ENCODE peak calls at places on chromosomes 7 and 10, in seven cellular contexts. One of them, this sample, is unnamed.

GRCh38 chr10:133359972-133360610 is 2.3 kb upstream of the FUOM start:
- DNase-seq in AG08395: no peak
- DNase-seq in astrocyte: no peak
- DNase-seq in activated CD8-positive, alpha-beta T cell treated with anti-CD3 and anti-CD28 coated beads, Interleukin-2, amount 10 ng/mL, durations not matched to agents 7 days and 5 days: no peak
- DNase-seq in iPS-NIHi11: no peak
- DNase-seq in activated CD4-positive, alpha-beta T cell treated with anti-CD3 and anti-CD28 coated beads for 1 hour: no peak
- DNase-seq in PC-3: no peak
- DNase-seq in this sample: no peak

GRCh38 chr10:71679425-71679824 is 40.2 kb downstream of the C10orf105 start:
- DNase-seq in AG08395: no peak
- DNase-seq in astrocyte: no peak
- DNase-seq in activated CD8-positive, alpha-beta T cell treated with anti-CD3 and anti-CD28 coated beads, Interleukin-2, amount 10 ng/mL, durations not matched to agents 7 days and 5 days: no peak
- DNase-seq in iPS-NIHi11: no peak
- DNase-seq in activated CD4-positive, alpha-beta T cell treated with anti-CD3 and anti-CD28 coated beads for 1 hour: no peak
- DNase-seq in PC-3: no peak
- DNase-seq in this sample: no peak

GRCh38 chr7:1915956-1916620 is 246.0 kb downstream of the ELFN1 start:
- DNase-seq in AG08395: no peak
- DNase-seq in astrocyte: no peak
- DNase-seq in activated CD8-positive, alpha-beta T cell treated with anti-CD3 and anti-CD28 coated beads, Interleukin-2, amount 10 ng/mL, durations not matched to agents 7 days and 5 days: no peak
- DNase-seq in iPS-NIHi11: no peak
- DNase-seq in activated CD4-positive, alpha-beta T cell treated with anti-CD3 and anti-CD28 coated beads for 1 hour: no peak
- DNase-seq in PC-3: no peak
- DNase-seq in this sample: no peak

GRCh38 chr10:108204528-108205313 is 1040.2 kb upstream of the SORCS1 start:
- DNase-seq in AG08395: peak
- DNase-seq in astrocyte: no peak
- DNase-seq in activated CD8-positive, alpha-beta T cell treated with anti-CD3 and anti-CD28 coated beads, Interleukin-2, amount 10 ng/mL, durations not matched to agents 7 days and 5 days: no peak
- DNase-seq in iPS-NIHi11: peak
- DNase-seq in activated CD4-positive, alpha-beta T cell treated with anti-CD3 and anti-CD28 coated beads for 1 hour: no peak
- DNase-seq in PC-3: peak
- DNase-seq in this sample: no peak

GRCh38 chr10:14904316-14904732 is 25.7 kb downstream of the SUV39H2 start:
- DNase-seq in AG08395: peak
- DNase-seq in astrocyte: no peak
- DNase-seq in activated CD8-positive, alpha-beta T cell treated with anti-CD3 and anti-CD28 coated beads, Interleukin-2, amount 10 ng/mL, durations not matched to agents 7 days and 5 days: peak
- DNase-seq in iPS-NIHi11: peak
- DNase-seq in activated CD4-positive, alpha-beta T cell treated with anti-CD3 and anti-CD28 coated beads for 1 hour: no peak
- DNase-seq in PC-3: peak
- DNase-seq in this sample: peak

GRCh38 chr10:74502963-74503608 is 323.3 kb upstream of the KAT6B start:
- DNase-seq in AG08395: peak
- DNase-seq in astrocyte: peak
- DNase-seq in activated CD8-positive, alpha-beta T cell treated with anti-CD3 and anti-CD28 coated beads, Interleukin-2, amount 10 ng/mL, durations not matched to agents 7 days and 5 days: no peak
- DNase-seq in iPS-NIHi11: no peak
- DNase-seq in activated CD4-positive, alpha-beta T cell treated with anti-CD3 and anti-CD28 coated beads for 1 hour: no peak
- DNase-seq in PC-3: peak
- DNase-seq in this sample: peak

GRCh38 chr10:101052285-101052684 is 9.5 kb upstream of the KAZALD1 start:
- DNase-seq in AG08395: peak
- DNase-seq in astrocyte: peak
- DNase-seq in activated CD8-positive, alpha-beta T cell treated with anti-CD3 and anti-CD28 coated beads, Interleukin-2, amount 10 ng/mL, durations not matched to agents 7 days and 5 days: no peak
- DNase-seq in iPS-NIHi11: no peak
- DNase-seq in activated CD4-positive, alpha-beta T cell treated with anti-CD3 and anti-CD28 coated beads for 1 hour: no peak
- DNase-seq in PC-3: peak
- DNase-seq in this sample: peak

GRCh38 chr7:42117201-42117600 is 119.8 kb downstream of the GLI3 start:
- DNase-seq in AG08395: no peak
- DNase-seq in astrocyte: no peak
- DNase-seq in activated CD8-positive, alpha-beta T cell treated with anti-CD3 and anti-CD28 coated beads, Interleukin-2, amount 10 ng/mL, durations not matched to agents 7 days and 5 days: no peak
- DNase-seq in iPS-NIHi11: no peak
- DNase-seq in activated CD4-positive, alpha-beta T cell treated with anti-CD3 and anti-CD28 coated beads for 1 hour: no peak
- DNase-seq in PC-3: no peak
- DNase-seq in this sample: no peak

GRCh38 chr10:127694580-127695193 is 42.3 kb upstream of the FOXI2 start:
- DNase-seq in AG08395: no peak
- DNase-seq in astrocyte: no peak
- DNase-seq in activated CD8-positive, alpha-beta T cell treated with anti-CD3 and anti-CD28 coated beads, Interleukin-2, amount 10 ng/mL, durations not matched to agents 7 days and 5 days: peak
- DNase-seq in iPS-NIHi11: peak
- DNase-seq in activated CD4-positive, alpha-beta T cell treated with anti-CD3 and anti-CD28 coated beads for 1 hour: no peak
- DNase-seq in PC-3: peak
- DNase-seq in this sample: no peak

GRCh38 chr10:52571516-52572182 is 200.9 kb downstream of the MBL2 start:
- DNase-seq in AG08395: no peak
- DNase-seq in astrocyte: no peak
- DNase-seq in activated CD8-positive, alpha-beta T cell treated with anti-CD3 and anti-CD28 coated beads, Interleukin-2, amount 10 ng/mL, durations not matched to agents 7 days and 5 days: no peak
- DNase-seq in iPS-NIHi11: no peak
- DNase-seq in activated CD4-positive, alpha-beta T cell treated with anti-CD3 and anti-CD28 coated beads for 1 hour: no peak
- DNase-seq in PC-3: no peak
- DNase-seq in this sample: no peak

GRCh38 chr10:123157210-123157609 is 3.0 kb downstream of the BUB3 start:
- DNase-seq in AG08395: no peak
- DNase-seq in astrocyte: peak
- DNase-seq in activated CD8-positive, alpha-beta T cell treated with anti-CD3 and anti-CD28 coated beads, Interleukin-2, amount 10 ng/mL, durations not matched to agents 7 days and 5 days: no peak
- DNase-seq in iPS-NIHi11: no peak
- DNase-seq in activated CD4-positive, alpha-beta T cell treated with anti-CD3 and anti-CD28 coated beads for 1 hour: no peak
- DNase-seq in PC-3: peak
- DNase-seq in this sample: peak

GRCh38 chr10:97590082-97590747 is 694 bp downstream of the C10orf62 start:
- DNase-seq in AG08395: no peak
- DNase-seq in astrocyte: no peak
- DNase-seq in activated CD8-positive, alpha-beta T cell treated with anti-CD3 and anti-CD28 coated beads, Interleukin-2, amount 10 ng/mL, durations not matched to agents 7 days and 5 days: peak
- DNase-seq in iPS-NIHi11: no peak
- DNase-seq in activated CD4-positive, alpha-beta T cell treated with anti-CD3 and anti-CD28 coated beads for 1 hour: no peak
- DNase-seq in PC-3: no peak
- DNase-seq in this sample: no peak

GRCh38 chr10:11036424-11037011 is 18.8 kb downstream of the CELF2 start:
- DNase-seq in AG08395: peak
- DNase-seq in astrocyte: peak
- DNase-seq in activated CD8-positive, alpha-beta T cell treated with anti-CD3 and anti-CD28 coated beads, Interleukin-2, amount 10 ng/mL, durations not matched to agents 7 days and 5 days: no peak
- DNase-seq in iPS-NIHi11: peak
- DNase-seq in activated CD4-positive, alpha-beta T cell treated with anti-CD3 and anti-CD28 coated beads for 1 hour: no peak
- DNase-seq in PC-3: peak
- DNase-seq in this sample: peak

GRCh38 chr10:80192553-80192952 is 12.8 kb downstream of the ANXA11 start:
- DNase-seq in AG08395: no peak
- DNase-seq in astrocyte: no peak
- DNase-seq in activated CD8-positive, alpha-beta T cell treated with anti-CD3 and anti-CD28 coated beads, Interleukin-2, amount 10 ng/mL, durations not matched to agents 7 days and 5 days: no peak
- DNase-seq in iPS-NIHi11: no peak
- DNase-seq in activated CD4-positive, alpha-beta T cell treated with anti-CD3 and anti-CD28 coated beads for 1 hour: no peak
- DNase-seq in PC-3: no peak
- DNase-seq in this sample: no peak

GRCh38 chr7:101936612-101937231 is 119.3 kb downstream of the CUX1 start:
- DNase-seq in AG08395: peak
- DNase-seq in astrocyte: no peak
- DNase-seq in activated CD8-positive, alpha-beta T cell treated with anti-CD3 and anti-CD28 coated beads, Interleukin-2, amount 10 ng/mL, durations not matched to agents 7 days and 5 days: no peak
- DNase-seq in iPS-NIHi11: peak
- DNase-seq in activated CD4-positive, alpha-beta T cell treated with anti-CD3 and anti-CD28 coated beads for 1 hour: no peak
- DNase-seq in PC-3: no peak
- DNase-seq in this sample: peak

GRCh38 chr10:133097418-133097817 is 9.7 kb downstream of the ADGRA1 start:
- DNase-seq in AG08395: no peak
- DNase-seq in astrocyte: no peak
- DNase-seq in activated CD8-positive, alpha-beta T cell treated with anti-CD3 and anti-CD28 coated beads, Interleukin-2, amount 10 ng/mL, durations not matched to agents 7 days and 5 days: no peak
- DNase-seq in iPS-NIHi11: no peak
- DNase-seq in activated CD4-positive, alpha-beta T cell treated with anti-CD3 and anti-CD28 coated beads for 1 hour: no peak
- DNase-seq in PC-3: no peak
- DNase-seq in this sample: no peak

GRCh38 chr10:9229702-9230101 is 1175.2 kb downstream of the GATA3 start:
- DNase-seq in AG08395: no peak
- DNase-seq in astrocyte: no peak
- DNase-seq in activated CD8-positive, alpha-beta T cell treated with anti-CD3 and anti-CD28 coated beads, Interleukin-2, amount 10 ng/mL, durations not matched to agents 7 days and 5 days: no peak
- DNase-seq in iPS-NIHi11: no peak
- DNase-seq in activated CD4-positive, alpha-beta T cell treated with anti-CD3 and anti-CD28 coated beads for 1 hour: no peak
- DNase-seq in PC-3: no peak
- DNase-seq in this sample: no peak

GRCh38 chr7:132403465-132404110 is 172.7 kb downstream of the PLXNA4 start:
- DNase-seq in AG08395: peak
- DNase-seq in astrocyte: no peak
- DNase-seq in activated CD8-positive, alpha-beta T cell treated with anti-CD3 and anti-CD28 coated beads, Interleukin-2, amount 10 ng/mL, durations not matched to agents 7 days and 5 days: no peak
- DNase-seq in iPS-NIHi11: no peak
- DNase-seq in activated CD4-positive, alpha-beta T cell treated with anti-CD3 and anti-CD28 coated beads for 1 hour: no peak
- DNase-seq in PC-3: no peak
- DNase-seq in this sample: no peak

GRCh38 chr7:17123020-17123419 is 175.4 kb upstream of the AHR start:
- DNase-seq in AG08395: peak
- DNase-seq in astrocyte: peak
- DNase-seq in activated CD8-positive, alpha-beta T cell treated with anti-CD3 and anti-CD28 coated beads, Interleukin-2, amount 10 ng/mL, durations not matched to agents 7 days and 5 days: no peak
- DNase-seq in iPS-NIHi11: no peak
- DNase-seq in activated CD4-positive, alpha-beta T cell treated with anti-CD3 and anti-CD28 coated beads for 1 hour: no peak
- DNase-seq in PC-3: no peak
- DNase-seq in this sample: peak

GRCh38 chr10:89540550-89540949 is 5.2 kb upstream of the SLC16A12 start:
- DNase-seq in AG08395: peak
- DNase-seq in astrocyte: peak
- DNase-seq in activated CD8-positive, alpha-beta T cell treated with anti-CD3 and anti-CD28 coated beads, Interleukin-2, amount 10 ng/mL, durations not matched to agents 7 days and 5 days: no peak
- DNase-seq in iPS-NIHi11: no peak
- DNase-seq in activated CD4-positive, alpha-beta T cell treated with anti-CD3 and anti-CD28 coated beads for 1 hour: no peak
- DNase-seq in PC-3: peak
- DNase-seq in this sample: peak

GRCh38 chr10:99661370-99661749 is 2.1 kb downstream of the ENTPD7 start:
- DNase-seq in AG08395: peak
- DNase-seq in astrocyte: peak
- DNase-seq in activated CD8-positive, alpha-beta T cell treated with anti-CD3 and anti-CD28 coated beads, Interleukin-2, amount 10 ng/mL, durations not matched to agents 7 days and 5 days: no peak
- DNase-seq in iPS-NIHi11: no peak
- DNase-seq in activated CD4-positive, alpha-beta T cell treated with anti-CD3 and anti-CD28 coated beads for 1 hour: no peak
- DNase-seq in PC-3: peak
- DNase-seq in this sample: peak

GRCh38 chr7:44194069-44194468 is 4.8 kb upstream of the GCK start:
- DNase-seq in AG08395: no peak
- DNase-seq in astrocyte: no peak
- DNase-seq in activated CD8-positive, alpha-beta T cell treated with anti-CD3 and anti-CD28 coated beads, Interleukin-2, amount 10 ng/mL, durations not matched to agents 7 days and 5 days: no peak
- DNase-seq in iPS-NIHi11: no peak
- DNase-seq in activated CD4-positive, alpha-beta T cell treated with anti-CD3 and anti-CD28 coated beads for 1 hour: no peak
- DNase-seq in PC-3: peak
- DNase-seq in this sample: peak

GRCh38 chr10:24215193-24215592 is 6.3 kb downstream of the KIAA1217 start:
- DNase-seq in AG08395: no peak
- DNase-seq in astrocyte: peak
- DNase-seq in activated CD8-positive, alpha-beta T cell treated with anti-CD3 and anti-CD28 coated beads, Interleukin-2, amount 10 ng/mL, durations not matched to agents 7 days and 5 days: no peak
- DNase-seq in iPS-NIHi11: no peak
- DNase-seq in activated CD4-positive, alpha-beta T cell treated with anti-CD3 and anti-CD28 coated beads for 1 hour: no peak
- DNase-seq in PC-3: no peak
- DNase-seq in this sample: no peak

GRCh38 chr7:78720066-78720465 is 733.4 kb downstream of the MAGI2 start:
- DNase-seq in AG08395: no peak
- DNase-seq in astrocyte: no peak
- DNase-seq in activated CD8-positive, alpha-beta T cell treated with anti-CD3 and anti-CD28 coated beads, Interleukin-2, amount 10 ng/mL, durations not matched to agents 7 days and 5 days: no peak
- DNase-seq in iPS-NIHi11: no peak
- DNase-seq in activated CD4-positive, alpha-beta T cell treated with anti-CD3 and anti-CD28 coated beads for 1 hour: no peak
- DNase-seq in PC-3: no peak
- DNase-seq in this sample: no peak

GRCh38 chr7:77903597-77903996 is 105.0 kb downstream of the PHTF2 start:
- DNase-seq in AG08395: peak
- DNase-seq in astrocyte: no peak
- DNase-seq in activated CD8-positive, alpha-beta T cell treated with anti-CD3 and anti-CD28 coated beads, Interleukin-2, amount 10 ng/mL, durations not matched to agents 7 days and 5 days: no peak
- DNase-seq in iPS-NIHi11: peak
- DNase-seq in activated CD4-positive, alpha-beta T cell treated with anti-CD3 and anti-CD28 coated beads for 1 hour: no peak
- DNase-seq in PC-3: peak
- DNase-seq in this sample: peak

GRCh38 chr10:21547246-21547645 is 13.2 kb downstream of the MLLT10 start:
- DNase-seq in AG08395: no peak
- DNase-seq in astrocyte: no peak
- DNase-seq in activated CD8-positive, alpha-beta T cell treated with anti-CD3 and anti-CD28 coated beads, Interleukin-2, amount 10 ng/mL, durations not matched to agents 7 days and 5 days: no peak
- DNase-seq in iPS-NIHi11: no peak
- DNase-seq in activated CD4-positive, alpha-beta T cell treated with anti-CD3 and anti-CD28 coated beads for 1 hour: no peak
- DNase-seq in PC-3: no peak
- DNase-seq in this sample: no peak

GRCh38 chr10:94214497-94214896 is 148.2 kb downstream of the NOC3L start:
- DNase-seq in AG08395: no peak
- DNase-seq in astrocyte: no peak
- DNase-seq in activated CD8-positive, alpha-beta T cell treated with anti-CD3 and anti-CD28 coated beads, Interleukin-2, amount 10 ng/mL, durations not matched to agents 7 days and 5 days: no peak
- DNase-seq in iPS-NIHi11: peak
- DNase-seq in activated CD4-positive, alpha-beta T cell treated with anti-CD3 and anti-CD28 coated beads for 1 hour: no peak
- DNase-seq in PC-3: no peak
- DNase-seq in this sample: no peak

GRCh38 chr10:115665549-115665948 is 572.4 kb downstream of the ATRNL1 start:
- DNase-seq in AG08395: no peak
- DNase-seq in astrocyte: no peak
- DNase-seq in activated CD8-positive, alpha-beta T cell treated with anti-CD3 and anti-CD28 coated beads, Interleukin-2, amount 10 ng/mL, durations not matched to agents 7 days and 5 days: no peak
- DNase-seq in iPS-NIHi11: no peak
- DNase-seq in activated CD4-positive, alpha-beta T cell treated with anti-CD3 and anti-CD28 coated beads for 1 hour: no peak
- DNase-seq in PC-3: no peak
- DNase-seq in this sample: no peak

GRCh38 chr10:122127943-122128342 is 139.0 kb downstream of the TACC2 start:
- DNase-seq in AG08395: no peak
- DNase-seq in astrocyte: peak
- DNase-seq in activated CD8-positive, alpha-beta T cell treated with anti-CD3 and anti-CD28 coated beads, Interleukin-2, amount 10 ng/mL, durations not matched to agents 7 days and 5 days: no peak
- DNase-seq in iPS-NIHi11: no peak
- DNase-seq in activated CD4-positive, alpha-beta T cell treated with anti-CD3 and anti-CD28 coated beads for 1 hour: no peak
- DNase-seq in PC-3: peak
- DNase-seq in this sample: peak

GRCh38 chr7:22596763-22597434 is 96.9 kb upstream of the STEAP1B start:
- DNase-seq in AG08395: no peak
- DNase-seq in astrocyte: no peak
- DNase-seq in activated CD8-positive, alpha-beta T cell treated with anti-CD3 and anti-CD28 coated beads, Interleukin-2, amount 10 ng/mL, durations not matched to agents 7 days and 5 days: no peak
- DNase-seq in iPS-NIHi11: no peak
- DNase-seq in activated CD4-positive, alpha-beta T cell treated with anti-CD3 and anti-CD28 coated beads for 1 hour: no peak
- DNase-seq in PC-3: no peak
- DNase-seq in this sample: no peak

GRCh38 chr7:94222516-94222915 is 172.2 kb upstream of the COL1A2 start:
- DNase-seq in AG08395: no peak
- DNase-seq in astrocyte: no peak
- DNase-seq in activated CD8-positive, alpha-beta T cell treated with anti-CD3 and anti-CD28 coated beads, Interleukin-2, amount 10 ng/mL, durations not matched to agents 7 days and 5 days: no peak
- DNase-seq in iPS-NIHi11: no peak
- DNase-seq in activated CD4-positive, alpha-beta T cell treated with anti-CD3 and anti-CD28 coated beads for 1 hour: no peak
- DNase-seq in PC-3: no peak
- DNase-seq in this sample: no peak

GRCh38 chr10:103284170-103284569 is 7.2 kb downstream of the INA start:
- DNase-seq in AG08395: peak
- DNase-seq in astrocyte: no peak
- DNase-seq in activated CD8-positive, alpha-beta T cell treated with anti-CD3 and anti-CD28 coated beads, Interleukin-2, amount 10 ng/mL, durations not matched to agents 7 days and 5 days: no peak
- DNase-seq in iPS-NIHi11: no peak
- DNase-seq in activated CD4-positive, alpha-beta T cell treated with anti-CD3 and anti-CD28 coated beads for 1 hour: no peak
- DNase-seq in PC-3: peak
- DNase-seq in this sample: no peak

GRCh38 chr7:41881313-41882130 is 178.6 kb upstream of the INHBA start:
- DNase-seq in AG08395: no peak
- DNase-seq in astrocyte: no peak
- DNase-seq in activated CD8-positive, alpha-beta T cell treated with anti-CD3 and anti-CD28 coated beads, Interleukin-2, amount 10 ng/mL, durations not matched to agents 7 days and 5 days: peak
- DNase-seq in iPS-NIHi11: no peak
- DNase-seq in activated CD4-positive, alpha-beta T cell treated with anti-CD3 and anti-CD28 coated beads for 1 hour: peak
- DNase-seq in PC-3: no peak
- DNase-seq in this sample: peak

GRCh38 chr7:84043661-84044191 is 150.9 kb downstream of the SEMA3A start:
- DNase-seq in AG08395: no peak
- DNase-seq in astrocyte: no peak
- DNase-seq in activated CD8-positive, alpha-beta T cell treated with anti-CD3 and anti-CD28 coated beads, Interleukin-2, amount 10 ng/mL, durations not matched to agents 7 days and 5 days: no peak
- DNase-seq in iPS-NIHi11: no peak
- DNase-seq in activated CD4-positive, alpha-beta T cell treated with anti-CD3 and anti-CD28 coated beads for 1 hour: no peak
- DNase-seq in PC-3: no peak
- DNase-seq in this sample: no peak